ENCODE peak calls at places on chromosomes 12 and 14, in five cellular contexts. T, W, Q, C and F are unnamed samples.

GRCh38 chr12:31002999-31003398 is 70.7 kb upstream of the DDX11 start:
- DNase-seq in T (no peak), W (no peak), Q (no peak), C (no peak), F (no peak)

GRCh38 chr14:39293629-39294028 is 59.9 kb downstream of the MIA2 start:
- DNase-seq in T (no peak), W (no peak), Q (no peak), C (no peak), F (no peak)

GRCh38 chr12:2291182-2291832 is 238.5 kb downstream of the CACNA1C start:
- DNase-seq in T (peak), W (peak), Q (no peak), C (no peak), F (peak)

GRCh38 chr14:20493634-20494033 is 11.7 kb upstream of the RNASE10 start:
- DNase-seq in T (no peak), W (no peak), Q (no peak), C (peak), F (no peak)

GRCh38 chr14:31118892-31119291 is 88.7 kb downstream of the HECTD1 start:
- DNase-seq in T (no peak), W (no peak), Q (no peak), C (no peak), F (no peak)

GRCh38 chr14:65223636-65224035 is 121.3 kb upstream of the MAX start:
- DNase-seq in T (no peak), W (no peak), Q (no peak), C (no peak), F (no peak)

GRCh38 chr14:104784846-104785707 is 10.5 kb downstream of the AKT1 start:
- DNase-seq in T (no peak), W (no peak), Q (no peak), C (no peak), F (no peak)

GRCh38 chr12:122310636-122311035 is 44.3 kb upstream of the VPS33A start:
- DNase-seq in T (no peak), W (no peak), Q (no peak), C (no peak), F (no peak)

GRCh38 chr14:91119556-91120311 is 5.9 kb downstream of the DGLUCY start:
- DNase-seq in T (no peak), W (no peak), Q (no peak), C (no peak), F (no peak)

GRCh38 chr14:101256266-101256665 is 305.0 kb upstream of the DIO3 start:
- DNase-seq in T (no peak), W (no peak), Q (no peak), C (no peak), F (no peak)

GRCh38 chr14:101075801-101076413 is 172.4 kb upstream of the RTL1 start:
- DNase-seq in T (no peak), W (no peak), Q (no peak), C (no peak), F (no peak)

GRCh38 chr14:97704316-97704715 is 907.1 kb downstream of the VRK1 start:
- DNase-seq in T (no peak), W (no peak), Q (no peak), C (no peak), F (no peak)

GRCh38 chr14:92190768-92191167 is 69.0 kb downstream of the CPSF2 start:
- DNase-seq in T (no peak), W (no peak), Q (no peak), C (no peak), F (no peak)

GRCh38 chr12:49357099-49357678 is 10.1 kb upstream of the SPATS2 start:
- DNase-seq in T (no peak), W (no peak), Q (no peak), C (no peak), F (no peak)

GRCh38 chr12:8609061-8609570 is 3.5 kb downstream of the AICDA start:
- DNase-seq in T (no peak), W (peak), Q (peak), C (no peak), F (peak)

GRCh38 chr12:6553051-6553868 is 2.6 kb downstream of the IFFO1 start:
- DNase-seq in T (no peak), W (no peak), Q (peak), C (no peak), F (no peak)

GRCh38 chr12:108302471-108303311 is 36.4 kb downstream of the CMKLR1 start:
- DNase-seq in T (no peak), W (no peak), Q (peak), C (no peak), F (peak)

GRCh38 chr14:61671086-61671485 is 24.2 kb upstream of the HIF1A start:
- DNase-seq in T (no peak), W (no peak), Q (no peak), C (no peak), F (no peak)

GRCh38 chr14:64788706-64789105 is 84.5 kb downstream of the PLEKHG3 start:
- DNase-seq in T (no peak), W (no peak), Q (peak), C (no peak), F (no peak)